ENCODE peak calls at places on chromosomes 11 and 22, in four cellular contexts. One of them, this sample, is unnamed.

GRCh38 chr22:30863161-30863833 is 105.3 kb downstream of the MORC2 start:
- DNase-seq in H9: peak
- DNase-seq in mesendoderm: peak
- DNase-seq in mesenchymal stem cell: no peak
- DNase-seq in this sample: no peak

GRCh38 chr11:116366980-116367640 is 405.7 kb downstream of the BUD13 start:
- DNase-seq in H9: peak
- DNase-seq in mesendoderm: peak
- DNase-seq in mesenchymal stem cell: no peak
- DNase-seq in this sample: no peak

GRCh38 chr11:65700377-65700776 is 11.7 kb upstream of the KAT5 start:
- DNase-seq in H9: no peak
- DNase-seq in mesendoderm: no peak
- DNase-seq in mesenchymal stem cell: no peak
- DNase-seq in this sample: no peak

GRCh38 chr11:71086687-71087258 is 165.6 kb downstream of the SHANK2 start:
- DNase-seq in H9: peak
- DNase-seq in mesendoderm: peak
- DNase-seq in mesenchymal stem cell: peak
- DNase-seq in this sample: peak

GRCh38 chr11:128282053-128282452 is 305.3 kb downstream of the ETS1 start:
- DNase-seq in H9: no peak
- DNase-seq in mesendoderm: no peak
- DNase-seq in mesenchymal stem cell: no peak
- DNase-seq in this sample: no peak

GRCh38 chr22:36870250-36870649 is 9.4 kb downstream of the NCF4 start:
- DNase-seq in H9: no peak
- DNase-seq in mesendoderm: no peak
- DNase-seq in mesenchymal stem cell: no peak
- DNase-seq in this sample: no peak

GRCh38 chr11:121671276-121672168 is 218.8 kb upstream of the SORL1-AS1 start:
- DNase-seq in H9: no peak
- DNase-seq in mesendoderm: no peak
- DNase-seq in mesenchymal stem cell: no peak
- DNase-seq in this sample: no peak

GRCh38 chr11:17580271-17580670 is 33.2 kb downstream of the OTOG start:
- DNase-seq in H9: peak
- DNase-seq in mesendoderm: no peak
- DNase-seq in mesenchymal stem cell: no peak
- DNase-seq in this sample: no peak

GRCh38 chr22:45476814-45477213 is 25.9 kb upstream of the FBLN1 start:
- DNase-seq in H9: no peak
- DNase-seq in mesendoderm: no peak
- DNase-seq in mesenchymal stem cell: no peak
- DNase-seq in this sample: no peak

GRCh38 chr22:43955883-43956286 is 643 bp downstream of the SAMM50 start:
- DNase-seq in H9: no peak
- DNase-seq in mesendoderm: no peak
- DNase-seq in mesenchymal stem cell: no peak
- DNase-seq in this sample: no peak
- H3K4ac ChIP-seq in H9: no peak
- H3K4ac ChIP-seq in mesendoderm: no peak
- H3K4ac ChIP-seq in mesenchymal stem cell: no peak
- H3K4ac ChIP-seq in this sample: peak

GRCh38 chr11:574632-575323 is 1.5 kb upstream of the PHRF1 start:
- DNase-seq in H9: no peak
- DNase-seq in mesendoderm: no peak
- DNase-seq in mesenchymal stem cell: no peak
- DNase-seq in this sample: no peak

GRCh38 chr11:576791-577610 is 731 bp downstream of the PHRF1 start:
- DNase-seq in H9: no peak
- DNase-seq in mesendoderm: no peak
- DNase-seq in mesenchymal stem cell: no peak
- DNase-seq in this sample: no peak

GRCh38 chr11:575996-576756 is at the start of gene PHRF1:
- DNase-seq in H9: peak
- DNase-seq in mesendoderm: peak
- DNase-seq in mesenchymal stem cell: peak
- DNase-seq in this sample: peak

GRCh38 chr11:577611-577894 is 1.3 kb downstream of the PHRF1 start:
- DNase-seq in H9: no peak
- DNase-seq in mesendoderm: no peak
- DNase-seq in mesenchymal stem cell: no peak
- DNase-seq in this sample: no peak

DNA sequence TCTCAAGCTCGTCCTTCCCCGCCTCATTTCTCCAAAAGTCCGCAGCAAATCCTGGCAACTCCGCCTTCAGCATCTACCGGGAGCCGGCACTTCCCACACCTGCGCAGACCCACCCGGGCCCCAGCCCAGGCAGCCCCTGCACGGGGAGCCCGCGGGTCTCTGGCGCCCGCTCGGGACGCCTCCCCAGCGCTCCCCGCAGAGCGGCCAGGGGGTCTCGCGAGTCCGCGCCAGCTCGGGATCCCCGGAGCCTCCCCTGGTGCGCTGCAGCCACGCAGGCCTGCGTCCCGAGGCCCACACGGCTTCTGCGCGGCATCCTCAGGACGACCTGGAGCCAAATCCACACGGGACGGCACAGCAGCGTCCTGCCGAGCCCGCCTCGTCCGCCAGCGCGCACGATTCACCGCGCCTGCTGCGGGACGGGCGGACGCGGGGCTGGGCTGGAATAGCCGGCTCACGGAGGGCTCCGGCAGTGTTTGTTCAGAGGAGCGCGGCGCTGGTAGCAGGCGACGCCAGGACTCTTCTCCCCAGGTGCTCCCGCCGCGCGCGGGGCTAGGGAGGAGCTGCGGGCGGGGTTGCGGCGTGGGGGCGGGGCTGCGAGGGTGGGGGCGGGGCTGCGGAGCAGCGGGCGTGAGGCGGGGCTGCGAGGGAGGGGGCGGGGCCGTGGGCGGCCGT is 810 bp upstream of the PHRF1 start:
- DNase-seq in H9: no peak
- DNase-seq in mesendoderm: peak
- DNase-seq in mesenchymal stem cell: peak
- DNase-seq in this sample: peak
- H3K4me2 ChIP-seq in H9: peak
- H3K4me2 ChIP-seq in mesendoderm: peak
- H3K4me2 ChIP-seq in mesenchymal stem cell: peak
- H3K4me2 ChIP-seq in this sample: peak

GRCh38 chr22:27062857-27063256 is 405.5 kb downstream of the MIAT start:
- DNase-seq in H9: no peak
- DNase-seq in mesendoderm: no peak
- DNase-seq in mesenchymal stem cell: no peak
- DNase-seq in this sample: no peak
- H3K4ac ChIP-seq in H9: no peak
- H3K4ac ChIP-seq in mesendoderm: no peak
- H3K4ac ChIP-seq in mesenchymal stem cell: no peak
- H3K4ac ChIP-seq in this sample: no peak

GRCh38 chr11:133408402-133408801 is 123.9 kb downstream of the OPCML start:
- DNase-seq in H9: no peak
- DNase-seq in mesendoderm: no peak
- DNase-seq in mesenchymal stem cell: no peak
- DNase-seq in this sample: no peak
- H3K4me2 ChIP-seq in H9: no peak
- H3K4me2 ChIP-seq in mesendoderm: no peak
- H3K4me2 ChIP-seq in mesenchymal stem cell: no peak
- H3K4me2 ChIP-seq in this sample: no peak

GRCh38 chr22:17707526-17707925 is 66.7 kb downstream of the BID start:
- DNase-seq in H9: no peak
- DNase-seq in mesendoderm: no peak
- DNase-seq in mesenchymal stem cell: peak
- DNase-seq in this sample: no peak

GRCh38 chr22:17710023-17710422 is 64.2 kb downstream of the BID start:
- DNase-seq in H9: no peak
- DNase-seq in mesendoderm: no peak
- DNase-seq in mesenchymal stem cell: no peak
- DNase-seq in this sample: no peak

GRCh38 chr22:17706451-17706900 is 67.8 kb downstream of the BID start:
- DNase-seq in H9: peak
- DNase-seq in mesendoderm: peak
- DNase-seq in mesenchymal stem cell: peak
- DNase-seq in this sample: no peak

GRCh38 chr22:17705565-17706450 is 67.3 kb downstream of the BCL2L13 start:
- DNase-seq in H9: no peak
- DNase-seq in mesendoderm: no peak
- DNase-seq in mesenchymal stem cell: peak
- DNase-seq in this sample: no peak

GRCh38 chr22:17706947-17707346 is 67.3 kb downstream of the BID start:
- DNase-seq in H9: no peak
- DNase-seq in mesendoderm: no peak
- DNase-seq in mesenchymal stem cell: no peak
- DNase-seq in this sample: no peak
- H3K4ac ChIP-seq in H9: no peak
- H3K4ac ChIP-seq in mesendoderm: no peak
- H3K4ac ChIP-seq in mesenchymal stem cell: no peak
- H3K4ac ChIP-seq in this sample: no peak

GRCh38 chr11:115276799-115277198 is 227.4 kb downstream of the CADM1 start:
- DNase-seq in H9: no peak
- DNase-seq in mesendoderm: no peak
- DNase-seq in mesenchymal stem cell: no peak
- DNase-seq in this sample: no peak

GRCh38 chr11:115284766-115285165 is 219.4 kb downstream of the CADM1 start:
- DNase-seq in H9: no peak
- DNase-seq in mesendoderm: no peak
- DNase-seq in mesenchymal stem cell: no peak
- DNase-seq in this sample: no peak

GRCh38 chr11:115275045-115275444 is 229.2 kb downstream of the CADM1 start:
- DNase-seq in H9: no peak
- DNase-seq in mesendoderm: no peak
- DNase-seq in mesenchymal stem cell: no peak
- DNase-seq in this sample: no peak

GRCh38 chr11:115276182-115276581 is 228.0 kb downstream of the CADM1 start:
- DNase-seq in H9: no peak
- DNase-seq in mesendoderm: no peak
- DNase-seq in mesenchymal stem cell: no peak
- DNase-seq in this sample: no peak

GRCh38 chr11:115279831-115280761 is 224.1 kb downstream of the CADM1 start:
- DNase-seq in H9: no peak
- DNase-seq in mesendoderm: no peak
- DNase-seq in mesenchymal stem cell: peak
- DNase-seq in this sample: no peak
- H3K4me2 ChIP-seq in H9: no peak
- H3K4me2 ChIP-seq in mesendoderm: no peak
- H3K4me2 ChIP-seq in mesenchymal stem cell: no peak
- H3K4me2 ChIP-seq in this sample: no peak

GRCh38 chr11:73295259-73295995 is 12.6 kb upstream of the ARHGEF17 start:
- DNase-seq in H9: peak
- DNase-seq in mesendoderm: peak
- DNase-seq in mesenchymal stem cell: peak
- DNase-seq in this sample: peak
- H3K4ac ChIP-seq in H9: no peak
- H3K4ac ChIP-seq in mesendoderm: no peak
- H3K4ac ChIP-seq in mesenchymal stem cell: no peak
- H3K4ac ChIP-seq in this sample: no peak